ENCODE peak calls at places on chromosome X, in seven cellular contexts. O is stimulated activated CD8-positive, alpha-beta memory T cell treated with anti-CD3 and anti-CD28 coated beads, Interleukin-2, amount 100 ng/mL, for 48 hours; P is iris pigment epithelial cell; S is NCI-H69; T is activated CD4-positive, alpha-beta T cell treated with anti-CD3 and anti-CD28 coated beads, Interleukin-2, amount 10 ng/mL, durations not matched to agents 7 days and 5 days; F is NCI-H345; E is activated CD8-positive, alpha-beta memory T cell treated with anti-CD3 and anti-CD28 coated beads, Interleukin-2, amount 10 ng/mL, durations not matched to agents 7 days and 5 days. W is an unnamed sample.

GRCh38 chrX:10110984-10111363 is 45.8 kb upstream of the CLCN4 start:
- DNase-seq in T (peak; percentile 22), P (no peak), S (no peak), E (peak; percentile 74), O (peak; percentile 41), F (no peak), W (no peak)

GRCh38 chrX:122026665-122027064 is 979.3 kb downstream of the GLUD2 start:
- DNase-seq in O (no peak), F (no peak), P (no peak), S (peak; percentile 87), T (no peak), E (no peak), W (no peak)

GRCh38 chrX:48802089-48802812 is 384 bp downstream of the HDAC6 start:
- DNase-seq in S (peak; percentile 88), E (peak; percentile 88), F (peak; percentile 79), O (peak; percentile 67), T (peak; percentile 68), P (peak; percentile 83), W (peak; percentile 75)

GRCh38 chrX:1485033-1485432 is 32.3 kb upstream of the ASMTL start:
- DNase-seq in O (no peak), T (peak; percentile 5), S (no peak), E (no peak), P (no peak), F (no peak), W (no peak)

GRCh38 chrX:17242470-17242869 is 132.5 kb upstream of the NHS start:
- DNase-seq in S (peak; percentile 91), E (no peak), F (peak; percentile 70), T (peak; percentile 36), P (peak; percentile 42), O (peak; percentile 0), W (peak; percentile 51)

GRCh38 chrX:65587616-65588526 is 53.3 kb upstream of the LAS1L start:
- DNase-seq in E (no peak), P (peak; percentile 34), S (peak; percentile 3), T (no peak), F (no peak), O (no peak), W (no peak)

GRCh38 chrX:22247169-22247568 is 25.5 kb upstream of the CBLL2 start:
- DNase-seq in E (no peak), P (peak; percentile 49), O (no peak), S (no peak), T (no peak), F (no peak), W (no peak)

GRCh38 chrX:14832591-14832990 is 40.3 kb downstream of the FANCB start:
- DNase-seq in S (no peak), F (no peak), T (no peak), E (no peak), O (no peak), P (no peak), W (no peak)